ENCODE peak calls at places on chromosomes 11 and 22, in six cellular contexts. V is stomach, B is H1, F is HCT116, S is endothelial cell of umbilical vein, Z is breast epithelium. C is an unnamed sample. For H3K9me3, the result is how much of the 10 kb centered on the place peaks cover.

GRCh38 chr11:44916316-44916715 is 34.4 kb downstream of the TP53I11 start:
- DNase-seq in B (no peak), Z (no peak), V (no peak), F (no peak), S (no peak), C (no peak)

GRCh38 chr11:27807594-27807993 is 107.3 kb upstream of the BDNF start:
- DNase-seq in Z (no peak), F (no peak), B (no peak), S (no peak), V (no peak), C (no peak)

GRCh38 chr11:11095971-11096370 is 238.1 kb upstream of the ZBED5 start:
- DNase-seq in S (no peak), B (no peak), Z (no peak), F (no peak), V (no peak), C (no peak)

GRCh38 chr11:47992959-47993820 is 12.8 kb downstream of the PTPRJ start:
- DNase-seq in V (no peak), F (peak), S (peak), B (no peak), Z (no peak), C (no peak)

GRCh38 chr11:25900814-25901213 is 431.1 kb upstream of the ANO3 start:
- DNase-seq in B (no peak), V (no peak), Z (no peak), F (no peak), S (no peak), C (no peak)

GRCh38 chr11:46519351-46519750 is 74.5 kb downstream of the AMBRA1 start:
- DNase-seq in V (no peak), B (no peak), S (no peak), Z (no peak), F (no peak), C (no peak)

GRCh38 chr11:16603890-16604783 is 134.3 kb upstream of the C11orf58 start:
- DNase-seq in F (no peak), Z (no peak), B (peak), S (no peak), V (peak), C (peak)

GRCh38 chr11:77819921-77820564 is 479 bp downstream of the RSF1 start:
- DNase-seq in V (peak), B (peak), S (peak), Z (peak), F (no peak), C (peak)

GRCh38 chr11:13294178-13294577 is 16.6 kb downstream of the BMAL1 start:
- DNase-seq in S (no peak), F (no peak), Z (no peak), V (no peak), B (no peak), C (no peak)

GRCh38 chr22:31179345-31179744 is 19.4 kb downstream of the RNF185 start:
- DNase-seq in V (no peak), B (no peak), F (no peak), S (no peak), Z (no peak), C (peak)

GRCh38 chr11:66321606-66322005 is 4.8 kb upstream of the CD248 start:
- DNase-seq in S (no peak), B (no peak), V (no peak), Z (no peak), F (no peak), C (no peak)
- TF ChIP-seq CTCF in S (no peak), B (no peak), V (no peak), Z (no peak), F (no peak), C (no peak)

DNA sequence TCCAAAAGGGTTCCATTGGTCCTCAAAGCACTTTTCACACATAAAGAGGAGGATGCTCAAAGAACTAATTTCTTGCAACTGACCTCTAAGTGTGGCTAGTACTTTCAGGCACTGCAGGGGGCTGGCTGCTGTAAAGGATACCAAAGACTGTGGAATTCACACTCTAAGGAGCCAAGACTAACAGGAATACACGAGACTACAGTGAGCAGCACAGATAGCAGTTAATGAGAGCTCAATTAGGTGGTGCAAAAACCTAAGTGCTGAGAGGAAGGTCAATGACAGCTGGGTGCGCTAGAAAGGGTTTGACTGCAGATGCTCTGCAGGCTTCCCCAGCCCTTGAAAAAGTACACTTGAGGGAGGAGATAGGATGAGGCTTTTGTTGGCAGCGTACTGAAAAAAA is 124.3 kb upstream of the NTM start:
- DNase-seq in Z (no peak), F (no peak), S (no peak), V (no peak), B (peak), C (no peak)
- TF ChIP-seq POLR2AphosphoS5 in Z (no peak), F (no peak), S (no peak), V (no peak), B (no peak), C (no peak)

GRCh38 chr11:73506038-73506437 is 91.9 kb downstream of the FAM168A start:
- DNase-seq in V (no peak), S (no peak), F (no peak), B (no peak), Z (no peak), C (no peak)
- H3K9me3 ChIP-seq in V (under half), S (under half), F (under half), B (under half), Z (under half), C (under half)

GRCh38 chr11:34366522-34366921 is 8.7 kb upstream of the ABTB2 start:
- DNase-seq in V (peak), B (no peak), F (peak), Z (no peak), S (peak), C (no peak)
- TF ChIP-seq CTCF in V (no peak), B (peak), F (peak), Z (peak), S (no peak), C (peak)

GRCh38 chr11:779955-780532 is 2.8 kb upstream of the GATD1 start:
- DNase-seq in S (no peak), B (no peak), F (no peak), V (no peak), Z (no peak), C (no peak)
- TF ChIP-seq POLR2AphosphoS5 in S (no peak), B (no peak), F (no peak), V (no peak), Z (no peak), C (no peak)

DNA sequence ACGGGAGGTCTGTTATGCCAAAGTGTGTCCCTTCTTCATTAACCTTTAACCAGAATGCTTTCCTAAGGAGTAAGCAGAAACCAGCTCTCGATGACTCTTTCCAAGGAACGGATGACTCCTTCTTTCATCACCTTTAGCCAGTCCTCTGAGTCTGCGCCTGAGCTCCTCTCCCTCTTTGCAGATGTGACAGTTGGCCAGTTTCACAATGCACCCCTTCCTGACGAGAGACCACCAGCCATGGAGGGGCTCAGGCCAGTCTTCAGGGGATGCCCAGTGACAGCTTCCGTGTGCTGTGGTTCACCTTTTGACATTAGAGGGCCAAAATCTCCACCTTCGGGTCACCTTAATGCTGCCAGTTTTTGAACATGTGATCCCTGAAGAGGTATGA is 826.1 kb downstream of the TBC1D22A start:
- DNase-seq in S (no peak), F (no peak), Z (no peak), V (peak), B (no peak), C (no peak)
- H3K9me3 ChIP-seq in S (under half), F (under half), Z (under half), V (under half), B (half or more), C (under half)